ENCODE peak calls at places on chromosomes 5 and 9, in eight cellular contexts. X is stimulated activated naive CD8-positive, alpha-beta T cell treated with anti-CD3 and anti-CD28 coated beads, Interleukin-15, amount 100 ng/mL, for 72 hours; S is SK-N-SH treated with all-trans-retinoic acid at 6 μM for 48 hours; L is activated B cell treated with CpG ODN at 0.5 μM for 24 hours; B is T-cell; O is heart left ventricle; P is foreskin keratinocyte; N is A549. D is an unnamed sample.

GRCh38 chr5:149550267-149550582 is 1.0 kb downstream of the CSNK1A1 start:
- ATAC-seq in X (no peak), S (no peak), L (no peak), B (no peak), O (no peak), P (no peak), N (no peak), D (no peak)

GRCh38 chr5:141778211-141778610 is 96.2 kb upstream of the ARAP3 start:
- ATAC-seq in X (peak), S (peak), L (no peak), B (no peak), O (no peak), P (peak), N (peak), D (no peak)

GRCh38 chr9:137382728-137383452 is 40.1 kb downstream of the EXD3 start:
- ATAC-seq in X (peak), S (peak), L (no peak), B (no peak), O (no peak), P (no peak), N (peak), D (peak)

GRCh38 chr9:5899292-5899691 is 8.6 kb downstream of the MLANA start:
- ATAC-seq in X (peak), S (no peak), L (no peak), B (no peak), O (no peak), P (no peak), N (peak), D (no peak)

GRCh38 chr5:180900178-180900577 is 1.2 kb downstream of the BTNL8 start:
- ATAC-seq in X (no peak), S (no peak), L (no peak), B (no peak), O (no peak), P (no peak), N (no peak), D (no peak)

GRCh38 chr9:2725126-2725525 is 7.8 kb downstream of the KCNV2 start:
- ATAC-seq in X (no peak), S (no peak), L (no peak), B (no peak), O (no peak), P (peak), N (no peak), D (no peak)

GRCh38 chr9:23826120-23826629 is at the start of gene ELAVL2:
- ATAC-seq in X (peak), S (peak), L (peak), B (peak), O (peak), P (peak), N (peak), D (peak)

GRCh38 chr5:82403724-82404123 is 125.6 kb upstream of the RPS23 start:
- ATAC-seq in X (no peak), S (no peak), L (no peak), B (no peak), O (no peak), P (no peak), N (no peak), D (no peak)

GRCh38 chr5:81950996-81951395 is 20.8 kb upstream of the ATG10 start:
- ATAC-seq in X (no peak), S (no peak), L (no peak), B (no peak), O (no peak), P (no peak), N (no peak), D (no peak)

GRCh38 chr9:128310461-128310860 is 11.8 kb downstream of the TRUB2 start:
- ATAC-seq in X (no peak), S (no peak), L (no peak), B (no peak), O (peak), P (no peak), N (no peak), D (no peak)

GRCh38 chr5:133252133-133252480 is 200.3 kb downstream of the HSPA4 start:
- ATAC-seq in X (no peak), S (no peak), L (no peak), B (no peak), O (no peak), P (no peak), N (no peak), D (no peak)

GRCh38 chr5:143129910-143130703 is 273.4 kb downstream of the NR3C1 start:
- ATAC-seq in X (no peak), S (no peak), L (no peak), B (no peak), O (no peak), P (no peak), N (no peak), D (no peak)

GRCh38 chr9:123415593-123415930 is 59.6 kb downstream of the CRB2 start:
- ATAC-seq in X (no peak), S (no peak), L (no peak), B (no peak), O (no peak), P (no peak), N (no peak), D (no peak)

GRCh38 chr9:88400021-88400420 is 11.8 kb downstream of the SPIN1 start:
- ATAC-seq in X (no peak), S (peak), L (no peak), B (no peak), O (peak), P (peak), N (peak), D (no peak)

GRCh38 chr9:18451409-18451808 is 22.5 kb upstream of the ADAMTSL1 start:
- ATAC-seq in X (no peak), S (no peak), L (no peak), B (no peak), O (no peak), P (no peak), N (no peak), D (peak)

GRCh38 chr9:23941051-23941450 is 115.0 kb upstream of the ELAVL2 start:
- ATAC-seq in X (no peak), S (no peak), L (no peak), B (no peak), O (no peak), P (peak), N (no peak), D (no peak)

GRCh38 chr9:117103711-117104110 is 311.1 kb downstream of the ASTN2 start:
- ATAC-seq in X (no peak), S (no peak), L (no peak), B (no peak), O (no peak), P (no peak), N (no peak), D (no peak)

GRCh38 chr5:83927140-83927733 is 206.6 kb upstream of the HAPLN1 start:
- ATAC-seq in X (no peak), S (peak), L (no peak), B (no peak), O (peak), P (peak), N (peak), D (no peak)

GRCh38 chr5:14900661-14901461 is 29.3 kb upstream of the ANKH start:
- ATAC-seq in X (no peak), S (no peak), L (no peak), B (no peak), O (peak), P (no peak), N (no peak), D (no peak)

GRCh38 chr5:79831910-79832309 is 142.3 kb downstream of the CMYA5 start:
- ATAC-seq in X (no peak), S (no peak), L (no peak), B (no peak), O (peak), P (no peak), N (no peak), D (no peak)

GRCh38 chr9:132671620-132672412 is 1.6 kb downstream of the GTF3C4 start:
- ATAC-seq in X (no peak), S (no peak), L (no peak), B (no peak), O (no peak), P (peak), N (no peak), D (no peak)

GRCh38 chr5:75389430-75389829 is 52.4 kb downstream of the HMGCR start:
- ATAC-seq in X (peak), S (no peak), L (no peak), B (no peak), O (no peak), P (no peak), N (no peak), D (no peak)

GRCh38 chr9:70609542-70610286 is 195.3 kb upstream of the KLF9 start:
- ATAC-seq in X (peak), S (peak), L (no peak), B (no peak), O (peak), P (no peak), N (no peak), D (no peak)

GRCh38 chr5:132094393-132095076 is 20.9 kb downstream of the CSF2 start:
- ATAC-seq in X (no peak), S (peak), L (peak), B (no peak), O (no peak), P (peak), N (peak), D (peak)

GRCh38 chr5:39482098-39482497 is 57.3 kb upstream of the DAB2 start:
- ATAC-seq in X (no peak), S (no peak), L (no peak), B (no peak), O (no peak), P (no peak), N (no peak), D (no peak)

D was measured in esophagus mucosa.